ENCODE peak calls at places on chromosomes 12 and 14, in nine cellular contexts. S is upper lobe of right lung; I is aorta; A is brain microvascular endothelial cell; D is pancreas; J is CD8-positive, alpha-beta T cell; Z is ovary; P is left ventricle myocardium inferior; R is mesenchymal stem cell. X is an unnamed sample. For H3K36me3 and H3K27me3, the result is how much of the 10 kb centered on the place peaks cover.

GRCh38 chr12:16165506-16165905 is 112.0 kb downstream of the SLC15A5 start:
- DNase-seq in R (peak), P (no peak), A (peak), I (no peak), J (no peak), Z (no peak), D (peak), S (no peak), X (peak)

GRCh38 chr14:80077262-80077661 is 134.0 kb downstream of the DIO2 start:
- DNase-seq in R (no peak), J (no peak), Z (no peak), S (no peak), A (peak), D (no peak), I (no peak), P (no peak), X (no peak)

GRCh38 chr12:104063712-104064030 is 660 bp upstream of the HCFC2 start:
- DNase-seq in I (no peak), P (no peak), J (no peak), R (peak), D (no peak), Z (no peak), A (peak), S (no peak), X (no peak)

GRCh38 chr12:96465896-96466295 is 23.5 kb upstream of the CFAP54 start:
- DNase-seq in Z (no peak), R (no peak), A (no peak), J (no peak), P (no peak), I (no peak), D (no peak), S (no peak), X (no peak)

GRCh38 chr12:91139981-91140659 is 28.8 kb upstream of the LUM start:
- DNase-seq in A (peak), D (no peak), S (no peak), P (no peak), Z (no peak), I (no peak), R (peak), J (no peak), X (peak)

GRCh38 chr12:130813436-130813835 is 25.6 kb downstream of the STX2 start:
- DNase-seq in R (no peak), Z (no peak), P (no peak), A (no peak), J (no peak), D (no peak), S (no peak), I (no peak), X (no peak)

GRCh38 chr12:87329076-87329863 is 699.9 kb downstream of the C12orf50 start:
- DNase-seq in R (no peak), S (no peak), I (no peak), P (no peak), A (no peak), D (no peak), Z (no peak), J (no peak), X (no peak)

GRCh38 chr14:20400965-20401593 is 12.2 kb downstream of the TEP1 start:
- DNase-seq in I (no peak), J (no peak), P (no peak), D (no peak), A (no peak), S (no peak), Z (no peak), R (no peak), X (no peak)

DNA sequence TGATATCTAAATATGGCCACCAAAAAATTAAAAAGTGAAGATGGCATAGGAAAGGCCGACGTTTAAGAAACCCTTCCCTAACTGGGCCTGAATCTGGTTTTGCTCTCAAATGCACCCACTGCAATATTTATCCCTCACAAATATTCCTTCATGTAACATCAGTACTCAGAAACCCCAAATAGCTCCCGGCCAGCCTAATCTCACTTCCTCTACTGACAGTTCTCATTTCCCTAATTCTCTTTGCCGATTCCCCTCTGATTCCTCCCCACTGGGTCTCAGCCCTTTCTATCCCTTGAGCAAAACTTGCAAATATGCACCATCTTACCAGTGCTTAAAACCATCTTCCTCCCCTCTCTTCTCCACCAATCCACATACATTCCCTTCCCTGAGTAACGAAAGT is 23.2 kb downstream of the KCNK10 start:
- DNase-seq in R (no peak), A (no peak), P (no peak), I (no peak), S (no peak), J (no peak), D (no peak), Z (no peak), X (no peak)
- H3K4me3 ChIP-seq in R (no peak), A (no peak), P (no peak), I (no peak), S (no peak), J (no peak), D (no peak), Z (no peak), X (no peak)

DNA sequence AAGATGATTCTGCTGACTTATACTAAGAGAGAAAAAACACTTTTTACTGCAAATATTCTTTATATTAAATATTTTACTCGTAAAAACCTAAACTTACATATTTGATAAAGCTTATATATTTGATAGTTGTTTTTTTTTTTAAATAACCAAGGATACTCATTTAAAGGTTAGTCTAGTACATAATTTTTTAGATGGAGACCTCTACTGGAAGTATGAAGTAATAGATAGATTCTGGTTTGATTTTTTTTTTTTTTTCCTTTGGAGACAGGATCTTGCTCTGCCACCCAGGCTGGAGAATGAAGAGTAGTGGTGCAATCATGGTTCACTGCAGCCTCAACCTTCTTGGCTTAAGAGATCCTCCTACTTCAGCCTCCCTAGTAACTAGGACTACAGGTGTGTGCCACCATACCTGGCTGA is 16.4 kb downstream of the ARID2 start:
- DNase-seq in I (no peak), D (no peak), J (no peak), P (no peak), R (peak), A (no peak), S (no peak), Z (no peak), X (no peak)
- H3K36me3 ChIP-seq in I (under half), D (under half), J (under half), P (under half), R (under half), A (under half), S (under half), Z (under half), X (under half)

GRCh38 chr14:101563654-101564443 is 2.6 kb downstream of the DIO3 start:
- DNase-seq in J (no peak), P (no peak), R (no peak), Z (no peak), S (no peak), D (no peak), I (no peak), A (no peak), X (no peak)
- H3K27me3 ChIP-seq in J (under half), P (half or more), R (half or more), Z (under half), S (half or more), D (under half), I (under half), A (half or more), X (under half)

GRCh38 chr12:117878598-117878997 is 90.2 kb downstream of the KSR2 start:
- DNase-seq in S (no peak), P (no peak), J (no peak), A (no peak), I (no peak), Z (no peak), D (no peak), R (no peak), X (no peak)

GRCh38 chr12:117872521-117873169 is 96.1 kb downstream of the KSR2 start:
- DNase-seq in S (no peak), R (no peak), Z (no peak), A (no peak), P (no peak), D (no peak), I (no peak), J (no peak), X (no peak)

GRCh38 chr12:117875652-117876491 is 92.9 kb downstream of the KSR2 start:
- DNase-seq in I (peak), P (no peak), R (peak), Z (no peak), A (peak), D (no peak), J (no peak), S (no peak), X (no peak)

GRCh38 chr12:117874842-117875434 is 93.9 kb downstream of the KSR2 start:
- DNase-seq in A (peak), S (peak), J (peak), D (peak), R (peak), Z (peak), I (peak), P (peak), X (peak)

DNA sequence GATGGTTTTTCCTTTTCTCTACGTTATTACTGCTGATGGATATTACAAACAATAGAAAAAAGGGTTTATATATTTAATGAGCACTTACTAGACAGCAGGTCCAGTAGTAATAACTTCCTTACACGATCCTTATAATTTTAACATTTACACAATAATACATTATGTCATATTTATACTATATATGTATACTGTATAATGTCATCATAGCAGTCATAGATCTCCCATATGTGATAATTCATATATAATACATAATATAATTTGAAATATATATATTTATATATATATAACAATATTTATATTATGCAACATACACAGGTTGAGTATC is 92.3 kb downstream of the KSR2 start:
- DNase-seq in S (no peak), R (no peak), I (no peak), P (no peak), Z (no peak), A (no peak), D (no peak), J (no peak), X (no peak)
- H3K4me3 ChIP-seq in S (no peak), R (no peak), I (no peak), P (no peak), Z (no peak), A (no peak), D (no peak), J (no peak), X (no peak)

GRCh38 chr12:56719056-56719455 is 6.0 kb downstream of the NACA start:
- DNase-seq in R (no peak), P (no peak), I (no peak), S (no peak), D (no peak), Z (no peak), J (no peak), A (no peak), X (no peak)

GRCh38 chr12:56721721-56722120 is 3.4 kb downstream of the NACA start:
- DNase-seq in A (no peak), J (no peak), Z (no peak), D (no peak), S (no peak), R (no peak), I (no peak), P (no peak), X (no peak)

GRCh38 chr12:56722832-56723231 is 2.3 kb downstream of the NACA start:
- DNase-seq in I (no peak), D (no peak), J (no peak), P (no peak), Z (no peak), S (no peak), R (no peak), A (no peak), X (no peak)

GRCh38 chr12:56718636-56719035 is 6.5 kb downstream of the NACA start:
- DNase-seq in A (no peak), R (no peak), I (no peak), D (no peak), S (peak), P (no peak), Z (no peak), J (no peak), X (no peak)

GRCh38 chr12:56720696-56721615 is 4.1 kb downstream of the NACA start:
- DNase-seq in J (no peak), S (peak), R (no peak), I (no peak), Z (no peak), A (no peak), D (no peak), P (no peak), X (no peak)
- H3K36me3 ChIP-seq in J (under half), S (under half), R (half or more), I (under half), Z (under half), A (under half), D (under half), P (under half), X (half or more)

GRCh38 chr12:3339221-3339620 is 151.8 kb upstream of the PRMT8 start:
- DNase-seq in S (no peak), D (no peak), P (no peak), A (no peak), I (no peak), J (no peak), R (no peak), Z (no peak), X (no peak)

GRCh38 chr12:3333991-3334391 is 157.0 kb upstream of the PRMT8 start:
- DNase-seq in P (peak), I (no peak), R (no peak), D (no peak), Z (no peak), S (peak), A (no peak), J (no peak), X (no peak)

GRCh38 chr12:3335078-3335487 is 155.9 kb upstream of the PRMT8 start:
- DNase-seq in A (no peak), Z (no peak), I (no peak), P (no peak), S (peak), R (no peak), J (no peak), D (no peak), X (no peak)

GRCh38 chr12:3337944-3338343 is 153.1 kb upstream of the PRMT8 start:
- DNase-seq in I (no peak), P (no peak), S (no peak), J (no peak), D (no peak), R (no peak), Z (no peak), A (no peak), X (no peak)

DNA sequence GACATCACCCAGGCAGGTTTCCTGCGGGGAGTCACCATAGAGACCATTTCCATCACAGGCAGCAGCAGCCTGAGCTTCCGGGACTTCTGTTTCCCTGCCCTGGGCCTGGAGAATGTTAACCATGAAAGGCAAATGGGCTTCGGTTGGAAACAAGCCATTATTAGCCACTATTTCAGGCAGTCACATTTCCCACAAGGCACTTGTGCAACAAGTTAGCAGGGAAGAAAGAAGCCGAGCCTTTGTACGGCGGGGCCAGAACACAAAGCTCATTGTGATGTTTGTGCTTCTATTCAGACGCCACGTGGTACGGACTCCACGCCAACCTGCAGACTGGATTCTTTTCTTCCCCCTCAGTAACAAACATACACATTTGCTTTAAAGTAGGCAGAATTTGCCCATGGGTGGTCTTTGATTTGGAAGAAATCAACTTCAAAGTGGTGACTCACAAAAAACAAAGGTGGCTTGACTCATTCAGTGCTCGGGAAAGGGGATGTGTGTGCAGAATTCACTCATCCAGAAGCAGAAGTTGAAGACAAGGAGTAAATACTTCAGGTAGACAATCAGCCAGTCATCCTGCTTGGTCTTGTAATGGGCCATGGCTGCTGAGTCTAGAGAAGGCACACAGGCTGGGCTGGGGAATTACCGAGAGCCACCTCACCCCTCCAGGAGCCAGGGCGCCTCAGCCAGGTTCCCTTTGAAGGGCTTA is 154.2 kb upstream of the PRMT8 start:
- DNase-seq in S (peak), I (no peak), R (no peak), D (no peak), J (no peak), P (no peak), Z (no peak), A (no peak), X (no peak)
- H3K27me3 ChIP-seq in S (under half), I (under half), R (half or more), D (under half), J (under half), P (under half), Z (under half), A (under half), X (under half)

DNA sequence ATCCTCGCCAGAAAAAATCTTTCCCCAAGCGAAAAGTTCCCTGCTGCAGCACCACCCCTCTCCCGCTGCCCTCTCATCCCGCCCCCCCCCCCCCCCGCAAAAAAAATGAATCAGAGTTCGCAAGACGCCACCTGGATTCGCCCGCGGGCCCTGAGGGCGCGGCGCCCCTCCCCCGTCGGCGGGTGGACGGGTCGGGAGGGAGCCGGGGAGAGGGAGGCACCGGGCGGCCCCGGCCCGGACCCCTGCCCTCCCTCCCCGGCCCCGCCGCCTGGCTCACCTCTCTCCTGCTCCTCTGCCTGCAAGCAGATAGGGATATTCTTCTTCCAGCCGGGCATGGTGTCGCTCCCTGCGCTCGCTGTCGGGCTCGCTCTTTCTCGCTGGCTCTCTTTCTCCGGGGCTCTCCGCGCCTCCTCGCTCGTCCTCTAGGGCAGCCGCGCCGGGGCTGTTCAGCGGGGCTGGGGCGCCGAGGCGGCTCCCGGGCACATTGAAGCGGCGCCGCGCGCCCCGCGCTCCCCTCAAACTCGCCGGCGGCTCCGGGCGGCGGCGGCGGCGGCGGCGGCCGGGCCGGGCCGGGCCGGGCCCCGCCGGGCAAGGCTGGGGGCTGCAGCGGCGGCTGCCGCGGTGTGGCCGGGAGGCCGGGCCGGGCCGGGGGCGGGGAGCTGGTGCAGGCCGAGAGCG is 200.2 kb upstream of the CAND1 start:
- DNase-seq in P (no peak), A (no peak), J (peak), D (peak), Z (peak), S (peak), R (peak), I (no peak), X (peak)
- H3K4me3 ChIP-seq in P (peak), A (peak), J (peak), D (peak), Z (peak), S (peak), R (peak), I (peak), X (peak)

DNA sequence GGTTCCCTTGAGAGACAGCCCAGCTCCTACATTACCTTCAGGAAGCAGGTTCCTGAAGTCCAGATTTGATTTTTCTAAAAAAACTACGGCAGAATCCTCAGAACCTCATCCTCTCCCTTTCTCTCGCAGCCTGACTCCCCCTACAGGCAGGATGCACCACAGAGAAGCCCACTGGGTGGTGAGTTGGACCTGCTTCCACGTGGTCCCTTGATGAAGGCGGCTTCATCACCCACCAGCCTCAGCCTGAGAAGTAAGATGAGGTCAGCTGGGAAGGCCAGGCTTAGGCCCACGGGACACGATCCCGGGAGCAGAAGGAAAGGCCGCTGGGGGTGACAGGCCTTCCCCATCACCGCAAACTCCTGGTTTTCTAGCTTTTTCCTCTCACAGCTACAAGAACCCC is 83.0 kb downstream of the ACTN1 start:
- DNase-seq in J (no peak), R (no peak), I (peak), P (no peak), S (no peak), D (no peak), A (peak), Z (no peak), X (no peak)
- H3K36me3 ChIP-seq in J (half or more), R (half or more), I (under half), P (half or more), S (half or more), D (under half), A (half or more), Z (under half), X (under half)